ENCODE peak calls at places on chromosomes 13 and 19, in five cellular contexts. K is GM23248, P is colonic mucosa, R is endodermal cell, F is endothelial cell of umbilical vein. U is an unnamed sample. For H3K4me1, the result is how much of the 10 kb centered on the place peaks cover.

GRCh38 chr13:112647256-112647655 is 42.6 kb upstream of the ATP11A start:
- DNase-seq in R (peak), P (no peak), K (no peak), F (no peak), U (no peak)

GRCh38 chr19:49116544-49116943 is 2.4 kb downstream of the LIN7B start:
- DNase-seq in F (no peak), K (no peak), R (no peak), P (peak), U (no peak)

GRCh38 chr19:39599116-39599515 is 3.2 kb upstream of the LGALS13 start:
- DNase-seq in F (peak), R (peak), P (no peak), K (peak), U (peak)

GRCh38 chr19:39518458-39518857 is 3.5 kb downstream of the SELENOV start:
- DNase-seq in R (peak), K (no peak), P (no peak), F (no peak), U (no peak)

GRCh38 chr13:26785845-26786630 is 25.5 kb upstream of the GPR12 start:
- DNase-seq in P (peak), F (no peak), K (no peak), R (peak), U (no peak)

GRCh38 chr19:50632151-50632835 is 7.4 kb downstream of the SYT3 start:
- DNase-seq in R (no peak), P (no peak), F (no peak), K (no peak), U (no peak)

GRCh38 chr13:34816543-34816942 is 125.5 kb upstream of the NBEA start:
- DNase-seq in K (peak), F (no peak), R (no peak), P (no peak), U (peak)

GRCh38 chr19:20664917-20665781 is 3.8 kb upstream of the ZNF626 start:
- DNase-seq in P (peak), K (peak), F (no peak), R (peak), U (peak)

GRCh38 chr19:3679581-3679980 is 20.7 kb downstream of the PIP5K1C start:
- DNase-seq in K (no peak), P (no peak), F (no peak), R (peak), U (no peak)

GRCh38 chr19:14786421-14786851 is 8.1 kb upstream of the ADGRE2 start:
- DNase-seq in F (no peak), R (peak), K (peak), P (no peak), U (no peak)

GRCh38 chr13:98174995-98175394 is 2.1 kb downstream of the RNF113B start:
- DNase-seq in F (no peak), R (no peak), K (peak), P (no peak), U (no peak)

GRCh38 chr19:11164879-11165406 is 9.4 kb upstream of the SPC24 start:
- DNase-seq in K (peak), P (peak), F (peak), R (no peak), U (peak)

GRCh38 chr19:10756791-10757190 is 38.9 kb downstream of the DNM2 start:
- DNase-seq in P (no peak), K (no peak), R (no peak), F (no peak), U (no peak)

GRCh38 chr13:71867101-71867814 is at the start of gene DACH1:
- DNase-seq in K (peak), R (peak), F (peak), P (peak), U (peak)

GRCh38 chr19:48419158-48419920 is 25.9 kb downstream of the GRIN2D start:
- DNase-seq in P (peak), F (peak), K (peak), R (peak), U (peak)

GRCh38 chr19:39083983-39084731 is at the start of gene ACP7:
- DNase-seq in K (peak), F (no peak), P (no peak), R (peak), U (peak)

GRCh38 chr13:73740681-73741080 is 393.5 kb downstream of the KLF12 start:
- DNase-seq in F (no peak), K (peak), R (no peak), P (no peak), U (peak)

GRCh38 chr13:77833331-77833863 is 85.2 kb downstream of the EDNRB start:
- DNase-seq in K (peak), R (no peak), P (no peak), F (no peak), U (peak)

GRCh38 chr19:43444531-43445340 is 20.7 kb downstream of the LYPD3 start:
- DNase-seq in P (no peak), R (no peak), K (no peak), F (no peak), U (no peak)

GRCh38 chr13:62119739-62120700 is 704.4 kb upstream of the PCDH20 start:
- DNase-seq in R (no peak), K (peak), F (peak), P (no peak), U (peak)

GRCh38 chr13:35732565-35732964 is 256.1 kb upstream of the MAB21L1 start:
- DNase-seq in P (no peak), R (no peak), K (no peak), F (no peak), U (no peak)

GRCh38 chr13:102376314-102376713 is 25.5 kb downstream of the FGF14 start:
- DNase-seq in R (no peak), P (no peak), K (no peak), F (no peak), U (no peak)

GRCh38 chr19:12834976-12835757 is 788 bp upstream of the RTBDN start:
- DNase-seq in R (peak), F (no peak), P (peak), K (peak), U (peak)

GRCh38 chr13:55307909-55308308 is 1832.8 kb upstream of the PRR20A start:
- DNase-seq in R (no peak), F (no peak), P (no peak), K (no peak), U (no peak)

GRCh38 chr19:50835785-50836542 is 2.6 kb upstream of the KLK15 start:
- DNase-seq in F (peak), R (peak), K (peak), P (peak), U (peak)

GRCh38 chr19:10061717-10062310 is 24.3 kb upstream of the SHFL start:
- DNase-seq in K (peak), P (no peak), R (peak), F (no peak), U (peak)

GRCh38 chr13:114318624-114319023 is 4.3 kb downstream of the CHAMP1 start:
- DNase-seq in K (peak), P (no peak), R (no peak), F (no peak), U (peak)

GRCh38 chr13:22454586-22454985 is 726.2 kb upstream of the SGCG start:
- DNase-seq in F (no peak), K (no peak), P (no peak), R (peak), U (no peak)

GRCh38 chr13:46321494-46322225 is 65.4 kb downstream of the RUBCNL start:
- DNase-seq in P (peak), F (peak), K (peak), R (peak), U (peak)

GRCh38 chr13:52374873-52375411 is 31.0 kb downstream of the THSD1 start:
- DNase-seq in K (no peak), P (no peak), R (no peak), F (peak), U (no peak)

GRCh38 chr19:16096281-16096855 is 15.3 kb upstream of the RAB8A start:
- DNase-seq in P (no peak), K (no peak), R (no peak), F (peak), U (no peak)

GRCh38 chr13:71979616-71980015 is 112.6 kb upstream of the DACH1 start:
- DNase-seq in R (peak), F (peak), K (no peak), P (no peak), U (no peak)

GRCh38 chr19:33301011-33301899 is 1.1 kb downstream of the CEBPA start:
- DNase-seq in F (no peak), K (peak), P (no peak), R (peak), U (peak)

GRCh38 chr13:110455941-110456340 is 105.6 kb downstream of the RAB20 start:
- DNase-seq in R (peak), P (peak), F (peak), K (peak), U (peak)
- H3K9ac ChIP-seq in R (no peak), P (no peak), F (no peak), K (no peak), U (no peak)

GRCh38 chr19:18473706-18474087 is 35.8 kb upstream of the ISYNA1 start:
- DNase-seq in F (no peak), K (no peak), R (no peak), P (no peak), U (no peak)
- H3K4me1 ChIP-seq in F (under half), K (under half), R (under half), P (under half), U (under half)

GRCh38 chr13:87671824-87672603 is 843 bp downstream of the SLITRK5 start:
- DNase-seq in K (peak), R (peak), P (no peak), F (no peak), U (no peak)
- H3K9ac ChIP-seq in K (no peak), R (no peak), P (no peak), F (no peak), U (no peak)

GRCh38 chr19:42108527-42109389 is 23.5 kb downstream of the POU2F2 start:
- DNase-seq in F (peak), K (peak), R (peak), P (peak), U (peak)
- H3K4me1 ChIP-seq in F (under half), K (under half), R (under half), P (under half), U (under half)